ENCODE peak calls at places on chromosomes 4 and X, in four cellular contexts. One of them, this sample, is unnamed.

GRCh38 chrX:40152706-40153334 is 55.1 kb upstream of the BCOR start:
- DNase-seq in lower leg skin: no peak
- DNase-seq in activated T-helper 1 cell treated with anti-CD3 and anti-CD28 coated beads, Interleukin-12 subunit alpha, Interleukin-12 subunit beta, Interleukin-2, Interleukin-4 antibody, amounts not matched to agents 30 ng/mL and 10 ng/mL and 1 ng/mL, durations not matched to agents 14 hours and 24 hours and 36 hours: no peak
- DNase-seq in hepatic stellate cell: peak
- DNase-seq in this sample: no peak

GRCh38 chr4:77232653-77233052 is 75.6 kb downstream of the CCNG2 start:
- DNase-seq in lower leg skin: no peak
- DNase-seq in activated T-helper 1 cell treated with anti-CD3 and anti-CD28 coated beads, Interleukin-12 subunit alpha, Interleukin-12 subunit beta, Interleukin-2, Interleukin-4 antibody, amounts not matched to agents 30 ng/mL and 10 ng/mL and 1 ng/mL, durations not matched to agents 14 hours and 24 hours and 36 hours: no peak
- DNase-seq in hepatic stellate cell: no peak
- DNase-seq in this sample: peak

GRCh38 chrX:41145920-41146608 is 60.8 kb downstream of the USP9X start:
- DNase-seq in lower leg skin: no peak
- DNase-seq in activated T-helper 1 cell treated with anti-CD3 and anti-CD28 coated beads, Interleukin-12 subunit alpha, Interleukin-12 subunit beta, Interleukin-2, Interleukin-4 antibody, amounts not matched to agents 30 ng/mL and 10 ng/mL and 1 ng/mL, durations not matched to agents 14 hours and 24 hours and 36 hours: no peak
- DNase-seq in hepatic stellate cell: peak
- DNase-seq in this sample: peak

GRCh38 chrX:36978886-36979285 is 29.3 kb upstream of the FAM47C start:
- DNase-seq in lower leg skin: no peak
- DNase-seq in activated T-helper 1 cell treated with anti-CD3 and anti-CD28 coated beads, Interleukin-12 subunit alpha, Interleukin-12 subunit beta, Interleukin-2, Interleukin-4 antibody, amounts not matched to agents 30 ng/mL and 10 ng/mL and 1 ng/mL, durations not matched to agents 14 hours and 24 hours and 36 hours: no peak
- DNase-seq in hepatic stellate cell: no peak
- DNase-seq in this sample: peak

GRCh38 chrX:21225643-21226042 is 148.6 kb upstream of the CNKSR2 start:
- DNase-seq in lower leg skin: no peak
- DNase-seq in activated T-helper 1 cell treated with anti-CD3 and anti-CD28 coated beads, Interleukin-12 subunit alpha, Interleukin-12 subunit beta, Interleukin-2, Interleukin-4 antibody, amounts not matched to agents 30 ng/mL and 10 ng/mL and 1 ng/mL, durations not matched to agents 14 hours and 24 hours and 36 hours: no peak
- DNase-seq in hepatic stellate cell: no peak
- DNase-seq in this sample: no peak

GRCh38 chr4:157895205-157895604 is 277.6 kb downstream of the GASK1B start:
- DNase-seq in lower leg skin: no peak
- DNase-seq in activated T-helper 1 cell treated with anti-CD3 and anti-CD28 coated beads, Interleukin-12 subunit alpha, Interleukin-12 subunit beta, Interleukin-2, Interleukin-4 antibody, amounts not matched to agents 30 ng/mL and 10 ng/mL and 1 ng/mL, durations not matched to agents 14 hours and 24 hours and 36 hours: no peak
- DNase-seq in hepatic stellate cell: no peak
- DNase-seq in this sample: no peak

GRCh38 chr4:70994387-70995099 is 1.1 kb downstream of the DCK start:
- DNase-seq in lower leg skin: no peak
- DNase-seq in activated T-helper 1 cell treated with anti-CD3 and anti-CD28 coated beads, Interleukin-12 subunit alpha, Interleukin-12 subunit beta, Interleukin-2, Interleukin-4 antibody, amounts not matched to agents 30 ng/mL and 10 ng/mL and 1 ng/mL, durations not matched to agents 14 hours and 24 hours and 36 hours: no peak
- DNase-seq in hepatic stellate cell: no peak
- DNase-seq in this sample: no peak

GRCh38 chr4:133866328-133866699 is 335.3 kb downstream of the PABPC4L start:
- DNase-seq in lower leg skin: no peak
- DNase-seq in activated T-helper 1 cell treated with anti-CD3 and anti-CD28 coated beads, Interleukin-12 subunit alpha, Interleukin-12 subunit beta, Interleukin-2, Interleukin-4 antibody, amounts not matched to agents 30 ng/mL and 10 ng/mL and 1 ng/mL, durations not matched to agents 14 hours and 24 hours and 36 hours: no peak
- DNase-seq in hepatic stellate cell: no peak
- DNase-seq in this sample: peak

GRCh38 chr4:54657556-54658313 is at the start of gene KIT:
- DNase-seq in lower leg skin: peak
- DNase-seq in activated T-helper 1 cell treated with anti-CD3 and anti-CD28 coated beads, Interleukin-12 subunit alpha, Interleukin-12 subunit beta, Interleukin-2, Interleukin-4 antibody, amounts not matched to agents 30 ng/mL and 10 ng/mL and 1 ng/mL, durations not matched to agents 14 hours and 24 hours and 36 hours: no peak
- DNase-seq in hepatic stellate cell: peak
- DNase-seq in this sample: peak

GRCh38 chrX:82458207-82458754 is 1049.8 kb upstream of the POU3F4 start:
- DNase-seq in lower leg skin: no peak
- DNase-seq in activated T-helper 1 cell treated with anti-CD3 and anti-CD28 coated beads, Interleukin-12 subunit alpha, Interleukin-12 subunit beta, Interleukin-2, Interleukin-4 antibody, amounts not matched to agents 30 ng/mL and 10 ng/mL and 1 ng/mL, durations not matched to agents 14 hours and 24 hours and 36 hours: no peak
- DNase-seq in hepatic stellate cell: no peak
- DNase-seq in this sample: no peak

GRCh38 chrX:15988661-15989603 is 134.3 kb upstream of the AP1S2 start:
- DNase-seq in lower leg skin: no peak
- DNase-seq in activated T-helper 1 cell treated with anti-CD3 and anti-CD28 coated beads, Interleukin-12 subunit alpha, Interleukin-12 subunit beta, Interleukin-2, Interleukin-4 antibody, amounts not matched to agents 30 ng/mL and 10 ng/mL and 1 ng/mL, durations not matched to agents 14 hours and 24 hours and 36 hours: no peak
- DNase-seq in hepatic stellate cell: peak
- DNase-seq in this sample: peak

GRCh38 chrX:103211012-103211715 is 3.7 kb upstream of the BEX4 start:
- DNase-seq in lower leg skin: peak
- DNase-seq in activated T-helper 1 cell treated with anti-CD3 and anti-CD28 coated beads, Interleukin-12 subunit alpha, Interleukin-12 subunit beta, Interleukin-2, Interleukin-4 antibody, amounts not matched to agents 30 ng/mL and 10 ng/mL and 1 ng/mL, durations not matched to agents 14 hours and 24 hours and 36 hours: peak
- DNase-seq in hepatic stellate cell: peak
- DNase-seq in this sample: peak

GRCh38 chr4:8754634-8755589 is 116.7 kb downstream of the HMX1 start:
- DNase-seq in lower leg skin: no peak
- DNase-seq in activated T-helper 1 cell treated with anti-CD3 and anti-CD28 coated beads, Interleukin-12 subunit alpha, Interleukin-12 subunit beta, Interleukin-2, Interleukin-4 antibody, amounts not matched to agents 30 ng/mL and 10 ng/mL and 1 ng/mL, durations not matched to agents 14 hours and 24 hours and 36 hours: no peak
- DNase-seq in hepatic stellate cell: no peak
- DNase-seq in this sample: no peak

GRCh38 chr4:110287130-110287529 is 88.7 kb upstream of the ELOVL6 start:
- DNase-seq in lower leg skin: no peak
- DNase-seq in activated T-helper 1 cell treated with anti-CD3 and anti-CD28 coated beads, Interleukin-12 subunit alpha, Interleukin-12 subunit beta, Interleukin-2, Interleukin-4 antibody, amounts not matched to agents 30 ng/mL and 10 ng/mL and 1 ng/mL, durations not matched to agents 14 hours and 24 hours and 36 hours: no peak
- DNase-seq in hepatic stellate cell: no peak
- DNase-seq in this sample: peak

GRCh38 chr4:98386-98785 is 25.9 kb upstream of the ZNF718 start:
- DNase-seq in lower leg skin: no peak
- DNase-seq in activated T-helper 1 cell treated with anti-CD3 and anti-CD28 coated beads, Interleukin-12 subunit alpha, Interleukin-12 subunit beta, Interleukin-2, Interleukin-4 antibody, amounts not matched to agents 30 ng/mL and 10 ng/mL and 1 ng/mL, durations not matched to agents 14 hours and 24 hours and 36 hours: no peak
- DNase-seq in hepatic stellate cell: no peak
- DNase-seq in this sample: no peak

GRCh38 chrX:141467442-141467841 is 117.1 kb downstream of the SPANXA1 start:
- DNase-seq in lower leg skin: no peak
- DNase-seq in activated T-helper 1 cell treated with anti-CD3 and anti-CD28 coated beads, Interleukin-12 subunit alpha, Interleukin-12 subunit beta, Interleukin-2, Interleukin-4 antibody, amounts not matched to agents 30 ng/mL and 10 ng/mL and 1 ng/mL, durations not matched to agents 14 hours and 24 hours and 36 hours: no peak
- DNase-seq in hepatic stellate cell: no peak
- DNase-seq in this sample: peak

GRCh38 chr4:6047130-6047673 is 29.0 kb upstream of the C4orf50 start:
- DNase-seq in lower leg skin: no peak
- DNase-seq in activated T-helper 1 cell treated with anti-CD3 and anti-CD28 coated beads, Interleukin-12 subunit alpha, Interleukin-12 subunit beta, Interleukin-2, Interleukin-4 antibody, amounts not matched to agents 30 ng/mL and 10 ng/mL and 1 ng/mL, durations not matched to agents 14 hours and 24 hours and 36 hours: no peak
- DNase-seq in hepatic stellate cell: no peak
- DNase-seq in this sample: no peak

GRCh38 chr4:150212927-150213326 is 134.7 kb downstream of the DCLK2 start:
- DNase-seq in lower leg skin: no peak
- DNase-seq in activated T-helper 1 cell treated with anti-CD3 and anti-CD28 coated beads, Interleukin-12 subunit alpha, Interleukin-12 subunit beta, Interleukin-2, Interleukin-4 antibody, amounts not matched to agents 30 ng/mL and 10 ng/mL and 1 ng/mL, durations not matched to agents 14 hours and 24 hours and 36 hours: no peak
- DNase-seq in hepatic stellate cell: no peak
- DNase-seq in this sample: no peak

This sample was measured in IMR-90.